ENCODE peak calls at places on chromosomes 16 and 17, in five cellular contexts. K is suprapubic skin, O is caudate nucleus, X is heart left ventricle, H is adrenal gland. P is an unnamed sample.

GRCh38 chr17:19646788-19647696 is 1.5 kb upstream of the ALDH3A2 start:
- DNase-seq in K (no peak), O (no peak), X (no peak), H (peak), P (no peak)

GRCh38 chr16:3431779-3432219 is 11.5 kb downstream of the ZNF597 start:
- DNase-seq in K (no peak), O (peak), X (peak), H (peak), P (peak)

GRCh38 chr16:86536621-86537020 is 18.4 kb downstream of the MTHFSD start:
- DNase-seq in K (no peak), O (no peak), X (no peak), H (no peak), P (no peak)

GRCh38 chr16:30951785-30952184 is 2.9 kb downstream of the ORAI3 start:
- DNase-seq in K (no peak), O (no peak), X (peak), H (peak), P (peak)

GRCh38 chr16:72099377-72099818 is 5.8 kb downstream of the DHX38 start:
- DNase-seq in K (no peak), O (peak), X (no peak), H (peak), P (no peak)

GRCh38 chr17:45849536-45849990 is 4.9 kb downstream of the SPPL2C start:
- DNase-seq in K (no peak), O (no peak), X (no peak), H (no peak), P (no peak)

GRCh38 chr17:3712811-3713463 is 10.8 kb upstream of the HASPIN start:
- DNase-seq in K (no peak), O (no peak), X (no peak), H (no peak), P (no peak)

GRCh38 chr17:2214887-2215615 is 88.5 kb downstream of the SMG6 start:
- DNase-seq in K (no peak), O (no peak), X (peak), H (no peak), P (no peak)

GRCh38 chr17:43818966-43819365 is 14.0 kb downstream of the MPP3 start:
- DNase-seq in K (peak), O (no peak), X (no peak), H (no peak), P (no peak)

GRCh38 chr17:30380106-30380420 is 1.3 kb downstream of the CPD start:
- DNase-seq in K (no peak), O (no peak), X (no peak), H (no peak), P (no peak)

GRCh38 chr17:30380643-30381419 is 2.1 kb downstream of the CPD start:
- DNase-seq in K (no peak), O (no peak), X (no peak), H (no peak), P (no peak)

GRCh38 chr17:30378191-30378796 is 433 bp upstream of the CPD start:
- DNase-seq in K (no peak), O (no peak), X (no peak), H (no peak), P (no peak)

GRCh38 chr17:30378797-30379302 is at the start of gene CPD:
- DNase-seq in K (peak), O (peak), X (peak), H (peak), P (peak)

GRCh38 chr17:30379303-30380105 is 777 bp downstream of the CPD start:
- DNase-seq in K (peak), O (no peak), X (peak), H (no peak), P (peak)
- H3K27ac ChIP-seq in K (peak), O (peak), X (peak), H (peak), P (peak)

DNA sequence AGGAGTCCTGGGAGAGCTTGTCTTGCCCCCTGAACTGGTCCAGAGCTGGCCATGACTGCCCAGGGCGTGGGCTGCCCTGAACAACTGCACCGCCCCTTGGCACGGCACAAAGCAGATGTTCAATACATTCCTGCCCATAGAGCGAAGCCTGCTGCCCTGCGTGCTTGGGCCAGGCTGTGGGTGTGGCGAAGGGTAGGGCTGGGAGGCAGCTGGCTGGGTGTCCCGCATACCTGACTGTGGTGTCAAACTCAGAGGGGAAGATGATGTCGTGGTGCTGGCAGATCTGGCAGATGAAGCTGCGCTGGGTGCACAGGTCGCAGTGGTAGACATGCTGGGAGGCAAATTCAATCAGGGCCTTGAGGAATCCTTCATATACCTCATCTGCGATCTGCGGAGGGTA is 124.2 kb upstream of the SMURF2 start:
- DNase-seq in K (peak), O (no peak), X (no peak), H (no peak), P (no peak)
- H3K27ac ChIP-seq in K (peak), O (no peak), X (no peak), H (no peak), P (no peak)

GRCh38 chr17:63440127-63440769 is 5.9 kb downstream of the CYB561 start:
- DNase-seq in K (no peak), O (no peak), X (peak), H (no peak), P (no peak)

GRCh38 chr17:63440770-63441335 is 5.3 kb downstream of the CYB561 start:
- DNase-seq in K (no peak), O (no peak), X (no peak), H (no peak), P (no peak)

GRCh38 chr17:63441654-63442053 is 4.5 kb downstream of the CYB561 start:
- DNase-seq in K (no peak), O (no peak), X (no peak), H (no peak), P (no peak)

GRCh38 chr17:63438092-63439051 is 7.7 kb downstream of the CYB561 start:
- DNase-seq in K (no peak), O (no peak), X (no peak), H (no peak), P (no peak)

DNA sequence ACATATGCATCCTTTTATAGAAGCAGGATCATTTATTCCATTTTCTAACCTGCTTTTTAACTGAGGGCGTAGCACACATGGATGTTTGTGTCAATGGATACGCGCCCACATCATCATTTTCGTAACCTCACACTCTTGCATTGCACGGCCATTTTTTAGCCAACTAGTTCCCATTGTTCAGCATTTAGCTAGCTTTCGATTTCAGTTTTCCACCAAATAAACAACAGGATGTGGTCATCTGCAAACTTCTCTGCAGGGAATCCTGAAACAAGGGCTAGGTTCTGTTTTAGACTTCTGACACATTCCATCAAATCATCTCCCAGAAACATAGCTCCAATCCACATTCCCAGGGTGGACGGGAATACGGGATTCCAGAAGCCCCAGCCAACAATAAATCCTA is 6.4 kb downstream of the CYB561 start:
- DNase-seq in K (no peak), O (no peak), X (no peak), H (no peak), P (no peak)
- H3K27ac ChIP-seq in K (peak), O (peak), X (no peak), H (no peak), P (peak)

DNA sequence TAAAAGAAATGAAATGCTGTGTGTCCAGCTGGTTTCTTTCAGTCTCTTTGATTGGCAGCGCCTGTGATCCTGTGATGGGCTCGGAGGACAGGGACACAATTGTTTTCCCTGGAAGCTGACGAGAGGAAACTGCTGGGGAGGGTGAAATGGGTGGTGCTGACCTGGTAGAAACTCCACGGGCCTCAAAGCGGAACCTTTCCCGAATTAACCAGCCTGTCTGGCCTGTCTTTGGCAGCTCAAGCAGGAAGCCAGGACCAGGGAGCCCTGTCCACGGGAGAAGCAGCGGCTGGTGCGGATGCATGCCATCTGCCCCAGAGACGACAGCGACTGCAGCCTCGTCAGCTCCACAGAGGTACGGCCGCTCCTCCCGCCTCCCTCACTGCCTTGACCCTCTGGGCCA is 22.4 kb downstream of the CARD14 start:
- DNase-seq in K (no peak), O (peak), X (peak), H (no peak), P (no peak)
- H3K27ac ChIP-seq in K (peak), O (no peak), X (no peak), H (no peak), P (no peak)

GRCh38 chr17:13589658-13590057 is 12.1 kb downstream of the HS3ST3A1 start:
- DNase-seq in K (no peak), O (no peak), X (no peak), H (no peak), P (no peak)
- H3K27ac ChIP-seq in K (no peak), O (no peak), X (no peak), H (no peak), P (no peak)